ENCODE peak calls at places on chromosomes 12 and 14, in five cellular contexts. A is K562, O is H1, M is HepG2, J is GM12878. B is an unnamed sample.

GRCh38 chr12:92439397-92439779 is 263.4 kb upstream of the PLEKHG7 start:
- DNase-seq in J (no peak), O (no peak), M (no peak), A (no peak), B (no peak)

GRCh38 chr14:26204362-26204953 is 393.4 kb downstream of the NOVA1 start:
- DNase-seq in O (no peak), J (no peak), M (no peak), A (no peak), B (no peak)

GRCh38 chr14:64580451-64580850 is 30.7 kb downstream of the PPP1R36 start:
- DNase-seq in O (no peak), A (no peak), J (no peak), M (no peak), B (no peak)

GRCh38 chr14:35973770-35974169 is 147.6 kb downstream of the BRMS1L start:
- DNase-seq in O (no peak), M (no peak), J (no peak), A (no peak), B (no peak)

GRCh38 chr14:68947802-68948201 is 31.3 kb downstream of the ACTN1 start:
- DNase-seq in O (no peak), A (no peak), J (no peak), M (no peak), B (no peak)

GRCh38 chr12:29781176-29781575 is 2.6 kb downstream of the TMTC1 start:
- DNase-seq in A (no peak), M (no peak), O (no peak), J (no peak), B (no peak)

GRCh38 chr12:124684971-124685688 is 117.7 kb upstream of the NCOR2 start:
- DNase-seq in J (no peak), M (no peak), A (no peak), O (no peak), B (no peak)

GRCh38 chr12:71756054-71756675 is 1.5 kb downstream of the RAB21 start:
- DNase-seq in A (no peak), M (no peak), O (no peak), J (no peak), B (no peak)

GRCh38 chr12:104763163-104763805 is 194.8 kb downstream of the SLC41A2 start:
- DNase-seq in A (peak; percentile 19), J (no peak), O (peak; percentile 14), M (no peak), B (no peak)

GRCh38 chr14:57879516-57879915 is 13.6 kb upstream of the SLC35F4 start:
- DNase-seq in O (no peak), A (no peak), J (no peak), M (no peak), B (no peak)

GRCh38 chr14:57883061-57883460 is 17.2 kb upstream of the SLC35F4 start:
- DNase-seq in O (no peak), J (no peak), A (no peak), M (no peak), B (no peak)

GRCh38 chr14:57889245-57889644 is 23.4 kb upstream of the SLC35F4 start:
- DNase-seq in A (no peak), O (no peak), M (no peak), J (no peak), B (no peak)

GRCh38 chr14:57884175-57884574 is 18.3 kb upstream of the SLC35F4 start:
- DNase-seq in A (no peak), O (no peak), M (no peak), J (no peak), B (no peak)
- TF ChIP-seq SRF in A (no peak), O (no peak), M (no peak), J (no peak), B (no peak)

GRCh38 chr14:104207142-104207845 is 68.9 kb downstream of the KIF26A start:
- DNase-seq in O (no peak), A (no peak), J (no peak), M (no peak), B (no peak)
- H3K9me3 ChIP-seq in O (no peaks in the 10 kb centered on the region), A (no peaks in the 10 kb centered on the region), J (no peaks in the 10 kb centered on the region), M (no peaks in the 10 kb centered on the region), B (no peaks in the 10 kb centered on the region)

GRCh38 chr14:39939023-39939422 is 506.8 kb upstream of the FBXO33 start:
- DNase-seq in J (no peak), O (no peak), A (no peak), M (no peak), B (no peak)
- TF ChIP-seq RAD21 in J (no peak), O (no peak), A (no peak), M (no peak), B (no peak)

DNA sequence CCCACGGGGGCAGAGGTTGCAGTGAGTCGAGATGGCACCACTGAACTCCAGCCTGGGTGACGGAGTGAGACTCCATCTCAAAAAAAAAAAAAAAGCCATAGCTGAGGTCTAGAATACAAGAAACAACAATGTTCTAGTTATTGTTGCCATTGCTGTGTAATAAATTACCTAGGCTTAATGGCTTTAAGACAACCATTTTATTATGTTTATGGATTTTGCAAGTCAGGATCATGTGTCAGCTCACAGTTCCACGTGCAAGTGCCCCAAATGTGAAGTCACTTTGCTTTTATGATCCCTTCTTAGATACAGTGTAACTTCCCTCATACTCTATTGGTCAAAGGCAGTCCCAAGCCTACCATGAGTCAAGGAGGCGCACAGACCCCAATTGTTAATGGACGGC is 49.5 kb upstream of the RIC8B start:
- DNase-seq in A (no peak), J (no peak), M (no peak), O (no peak), B (no peak)
- TF ChIP-seq SRF in A (no peak), J (no peak), M (no peak), O (no peak), B (no peak)

DNA sequence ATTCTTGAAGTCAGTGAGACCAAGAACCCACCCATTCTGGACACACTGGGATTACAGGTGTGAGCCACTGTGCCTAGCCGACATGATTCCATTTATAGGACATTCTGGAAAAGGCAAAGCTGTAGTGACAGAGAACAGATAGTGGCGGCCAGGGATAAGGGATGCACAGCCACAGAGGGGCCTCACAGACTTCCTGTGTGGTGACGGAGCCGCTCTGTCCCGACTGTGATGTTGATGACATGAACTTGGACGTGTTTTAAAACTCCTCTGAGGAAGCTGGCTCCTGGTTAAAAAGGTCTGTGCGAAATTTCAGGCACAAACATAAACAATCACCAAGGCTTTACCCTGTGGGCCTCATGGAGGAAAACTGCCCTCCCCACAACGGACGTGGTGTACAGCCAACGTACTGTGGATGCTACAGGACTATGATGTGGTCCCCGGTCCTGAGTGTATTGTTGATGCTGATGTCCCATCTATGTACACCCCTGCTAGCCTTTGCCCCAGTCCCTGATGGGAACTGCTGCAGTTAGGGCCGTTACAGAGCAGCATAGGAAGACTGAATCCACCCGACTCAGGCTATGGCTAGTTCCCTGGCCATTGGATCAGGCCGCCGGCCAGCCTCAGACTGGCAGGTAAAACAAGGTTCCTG is 15.9 kb downstream of the ZNF605 start:
- DNase-seq in J (no peak), O (no peak), M (no peak), A (no peak), B (no peak)
- H3K9me3 ChIP-seq in J (peaks cover 25% of the 10 kb centered on the region), O (peaks cover 35% of the 10 kb centered on the region), M (peaks cover 71% of the 10 kb centered on the region), A (peaks cover 3% of the 10 kb centered on the region), B (peaks cover 18% of the 10 kb centered on the region)